ENCODE peak calls at places on chromosome 16, in six cellular contexts. E is GM12891, N is K562, L is H1, D is GM12878, Q is HepG2. B is an unnamed sample.

GRCh38 chr16:61460020-61460419 is 576.2 kb downstream of the CDH8 start:
- DNase-seq in E (no peak), N (no peak), L (no peak), D (no peak), Q (no peak), B (no peak)

GRCh38 chr16:15832241-15832640 is 24.6 kb downstream of the MYH11 start:
- DNase-seq in E (no peak), N (no peak), L (no peak), D (no peak), Q (no peak), B (no peak)

GRCh38 chr16:13070268-13070667 is 168.9 kb downstream of the SHISA9 start:
- DNase-seq in E (no peak), N (no peak), L (peak), D (no peak), Q (no peak), B (no peak)

GRCh38 chr16:68064791-68065365 is 20.3 kb upstream of the NFATC3 start:
- DNase-seq in E (peak), N (peak), L (no peak), D (no peak), Q (peak), B (no peak)

GRCh38 chr16:27952811-27953210 is 110.7 kb downstream of the GSG1L start:
- DNase-seq in E (no peak), N (no peak), L (no peak), D (no peak), Q (no peak), B (no peak)

GRCh38 chr16:30805056-30805369 is 18.0 kb upstream of the ZNF629 start:
- DNase-seq in E (no peak), N (peak), L (no peak), D (no peak), Q (no peak), B (no peak)

GRCh38 chr16:71479420-71479819 is 9.7 kb downstream of the ZNF19 start:
- DNase-seq in E (no peak), N (peak), L (no peak), D (no peak), Q (peak), B (no peak)

GRCh38 chr16:31333686-31334649 is 21.0 kb upstream of the ITGAX start:
- DNase-seq in E (no peak), N (peak), L (no peak), D (no peak), Q (peak), B (no peak)

GRCh38 chr16:67406628-67407027 is 9.6 kb downstream of the ZDHHC1 start:
- DNase-seq in E (no peak), N (no peak), L (no peak), D (no peak), Q (no peak), B (no peak)

GRCh38 chr16:90019543-90020259 is 445 bp upstream of the DBNDD1 start:
- DNase-seq in E (peak), N (peak), L (no peak), D (no peak), Q (peak), B (no peak)

GRCh38 chr16:7914738-7915137 is 582.1 kb downstream of the RBFOX1 start:
- DNase-seq in E (no peak), N (no peak), L (no peak), D (no peak), Q (peak), B (no peak)

GRCh38 chr16:81333356-81333755 is 18.6 kb downstream of the GAN start:
- DNase-seq in E (no peak), N (no peak), L (no peak), D (no peak), Q (no peak), B (no peak)

GRCh38 chr16:53769185-53769584 is 65.2 kb downstream of the FTO start:
- DNase-seq in E (no peak), N (no peak), L (no peak), D (no peak), Q (no peak), B (no peak)

GRCh38 chr16:89764711-89765201 is 43.4 kb downstream of the ZNF276 start:
- DNase-seq in E (peak), N (no peak), L (no peak), D (peak), Q (no peak), B (peak)

GRCh38 chr16:20903116-20903888 is 2.7 kb downstream of the LYRM1 start:
- DNase-seq in E (no peak), N (no peak), L (no peak), D (no peak), Q (no peak), B (no peak)

GRCh38 chr16:71723537-71724319 is 773 bp downstream of the PHLPP2 start:
- DNase-seq in E (peak), N (peak), L (peak), D (no peak), Q (peak), B (peak)

GRCh38 chr16:48126801-48127644 is 28.8 kb downstream of the ABCC12 start:
- DNase-seq in E (no peak), N (no peak), L (no peak), D (no peak), Q (peak), B (no peak)

GRCh38 chr16:67926181-67926742 is 5.4 kb downstream of the CTRL start:
- DNase-seq in E (no peak), N (no peak), L (no peak), D (no peak), Q (no peak), B (no peak)

GRCh38 chr16:27491894-27492587 is 57.7 kb downstream of the GTF3C1 start:
- DNase-seq in E (no peak), N (no peak), L (no peak), D (no peak), Q (no peak), B (no peak)

GRCh38 chr16:70685938-70686375 is at the start of gene MTSS2:
- DNase-seq in E (peak), N (peak), L (no peak), D (no peak), Q (peak), B (no peak)

GRCh38 chr16:76118344-76118743 is 158.9 kb upstream of the CNTNAP4 start:
- DNase-seq in E (no peak), N (no peak), L (no peak), D (no peak), Q (no peak), B (no peak)

DNA sequence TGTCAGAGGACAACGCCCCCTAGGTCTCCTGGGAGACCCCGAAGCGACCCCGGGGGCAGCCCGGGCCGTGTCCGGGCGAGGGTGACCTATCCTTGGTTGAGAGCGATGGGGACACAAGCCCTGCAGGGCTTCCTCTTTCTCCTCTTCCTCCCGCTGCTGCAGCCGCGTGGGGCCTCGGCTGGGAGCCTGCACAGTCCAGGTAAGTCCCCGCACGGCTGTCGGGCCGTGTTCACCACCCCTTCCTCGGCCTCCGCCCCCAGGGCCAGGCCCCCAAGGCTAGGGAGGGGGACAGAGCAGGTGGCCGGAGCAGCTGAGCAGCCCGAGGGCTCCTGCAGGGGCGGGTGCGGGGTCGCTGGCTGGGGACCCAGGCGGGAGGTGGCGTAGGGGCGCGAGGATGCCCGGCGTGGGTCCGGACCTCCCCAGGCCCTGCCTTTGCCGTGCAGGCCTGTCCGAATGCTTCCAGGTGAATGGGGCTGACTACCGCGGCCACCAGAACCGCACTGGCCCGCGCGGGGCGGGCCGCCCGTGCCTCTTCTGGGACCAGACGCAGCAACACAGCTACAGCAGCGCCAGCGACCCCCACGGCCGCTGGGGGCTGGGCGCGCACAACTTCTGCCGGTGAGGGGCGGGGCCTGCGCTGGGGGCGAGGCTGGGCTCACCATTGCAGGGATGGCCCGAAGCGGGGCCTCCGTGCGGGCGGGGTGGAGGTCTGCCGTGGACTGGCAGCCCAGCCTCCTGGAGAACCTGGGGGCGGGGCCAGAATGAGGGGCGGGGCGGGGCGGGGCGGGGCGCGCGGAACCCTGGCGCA is 545 bp downstream of the KREMEN2 start:
- DNase-seq in E (peak), N (peak), L (no peak), D (no peak), Q (peak), B (peak)
- TF ChIP-seq POLR2A in E (no peak), N (no peak), L (no peak), D (no peak), Q (no peak), B (no peak)

GRCh38 chr16:1036121-1036520 is 36.4 kb upstream of the SSTR5 start:
- DNase-seq in E (no peak), N (no peak), L (no peak), D (no peak), Q (no peak), B (no peak)
- TF ChIP-seq TAF1 in E (no peak), N (no peak), L (no peak), D (no peak), Q (no peak), B (no peak)

GRCh38 chr16:1707193-1707790 is 1.3 kb downstream of the MAPK8IP3 start:
- DNase-seq in E (no peak), N (peak), L (no peak), D (no peak), Q (peak), B (no peak)

GRCh38 chr16:1709356-1709755 is 3.4 kb downstream of the MAPK8IP3 start:
- DNase-seq in E (no peak), N (no peak), L (no peak), D (no peak), Q (no peak), B (no peak)

GRCh38 chr16:1706386-1707192 is 594 bp downstream of the MAPK8IP3 start:
- DNase-seq in E (peak), N (peak), L (no peak), D (no peak), Q (no peak), B (peak)

GRCh38 chr16:1708083-1708767 is 2.2 kb downstream of the MAPK8IP3 start:
- DNase-seq in E (no peak), N (no peak), L (no peak), D (no peak), Q (no peak), B (no peak)

DNA sequence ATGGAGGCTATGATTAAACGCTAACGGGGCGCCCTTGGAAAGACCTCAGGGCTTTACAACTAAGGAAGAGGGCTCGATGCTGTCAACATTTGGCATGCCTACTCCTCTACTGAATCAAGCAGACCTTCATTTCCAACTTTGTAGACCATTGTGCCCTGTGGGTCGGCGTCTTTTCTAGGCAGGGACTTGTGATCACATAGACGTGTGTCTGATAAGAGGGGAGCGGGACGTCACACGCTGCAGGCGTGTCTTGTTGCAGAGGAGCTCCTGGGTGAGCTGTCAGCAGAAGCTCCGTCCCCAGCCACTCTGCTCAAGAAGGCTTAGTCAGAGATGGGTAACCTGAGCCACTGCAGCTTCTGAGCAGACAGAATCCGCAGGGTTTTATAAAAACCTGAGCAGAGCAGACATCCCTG is 2.8 kb downstream of the MAPK8IP3 start:
- DNase-seq in E (no peak), N (peak), L (no peak), D (no peak), Q (no peak), B (no peak)
- TF ChIP-seq POLR2AphosphoS5 in E (no peak), N (no peak), L (no peak), D (no peak), Q (no peak), B (no peak)

DNA sequence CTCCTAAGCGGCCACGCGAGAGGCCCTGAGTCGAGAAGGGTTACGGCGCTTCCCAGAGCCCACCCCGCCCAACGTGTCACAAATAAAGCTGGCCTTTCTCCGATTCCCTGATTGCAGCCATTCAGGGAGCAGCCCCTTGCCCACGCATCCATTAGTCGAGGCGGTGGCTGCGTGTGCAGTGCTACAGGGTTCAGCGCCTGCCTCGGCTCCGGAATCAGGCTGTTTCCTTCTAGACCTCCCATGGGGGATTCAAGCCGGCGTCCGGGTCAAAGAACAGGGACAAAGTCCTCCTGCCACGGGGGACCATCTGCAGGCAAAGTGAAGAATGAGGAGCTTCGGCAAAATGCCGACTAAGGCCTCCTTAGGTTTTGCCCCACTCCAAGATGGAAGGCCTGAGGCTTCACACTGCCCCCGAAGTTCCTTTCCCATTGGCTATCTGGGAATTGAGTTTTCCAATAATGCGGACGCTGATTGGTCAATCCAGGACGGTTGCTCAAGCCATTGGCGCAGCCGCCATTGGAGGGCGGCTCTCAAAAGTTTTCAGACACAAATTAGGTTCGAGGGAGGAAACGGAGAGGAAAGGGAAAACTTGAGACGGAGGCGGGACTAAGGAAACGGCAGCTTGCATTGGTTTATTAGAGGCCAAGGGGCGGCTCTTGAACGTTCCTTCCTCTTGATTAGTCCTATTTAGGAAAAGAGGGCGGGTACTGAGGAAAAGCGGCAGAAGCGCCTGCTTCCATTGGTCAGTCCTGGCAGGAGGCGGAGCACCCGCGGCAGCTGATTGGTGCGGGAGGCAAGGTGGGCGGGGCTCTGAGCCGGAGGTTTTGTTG is 430 bp upstream of the KATNB1 start:
- DNase-seq in E (peak), N (peak), L (peak), D (peak), Q (peak), B (peak)
- TF ChIP-seq POLR2A in E (peak), N (peak), L (no peak), D (peak), Q (peak), B (peak)